ENCODE peak calls at places on chromosomes 12 and 14, in eight cellular contexts. T is sigmoid colon; Y is GM12892; N is stimulated activated naive B cell treated with anti-CD40 and anti-IgM and Interleukin-4, amounts not matched to agents 10 μg/mL and 1 μg/mL and 100 μg/mL, for 72 hours; K is substantia nigra; M is HEK293T; R is germinal center; U is progenitor cell of endocrine pancreas. E is an unnamed sample.
A peak's percentile ranks its signal among the peaks of the same experiment; 100 is the strongest.

GRCh38 chr12:123966596-123966995 is 6.0 kb downstream of the CCDC92 start:
- DNase-seq in T (no peak), Y (no peak), N (no peak), K (no peak), M (no peak), R (no peak), U (no peak), E (no peak)

GRCh38 chr12:53955036-53955775 is 503 bp downstream of the HOXC12 start:
- DNase-seq in T (no peak), Y (no peak), N (no peak), K (no peak), M (no peak), R (no peak), U (no peak), E (no peak)

GRCh38 chr14:59356298-59356697 is 108.9 kb downstream of the GPR135 start:
- DNase-seq in T (no peak), Y (no peak), N (no peak), K (no peak), M (no peak), R (peak; percentile 65), U (no peak), E (no peak)

GRCh38 chr12:121781751-121782615 is 11.5 kb downstream of the RHOF start:
- DNase-seq in T (no peak), Y (no peak), N (peak; percentile 87), K (no peak), M (no peak), R (peak; percentile 52), U (no peak), E (no peak)

GRCh38 chr14:98514016-98514415 is 758.0 kb downstream of the BCL11B start:
- DNase-seq in T (no peak), Y (no peak), N (no peak), K (no peak), M (no peak), R (no peak), U (no peak), E (no peak)

GRCh38 chr12:79658221-79658620 is 32.5 kb downstream of the PAWR start:
- DNase-seq in T (no peak), Y (no peak), N (no peak), K (no peak), M (no peak), R (no peak), U (no peak), E (no peak)

GRCh38 chr14:64201296-64201695 is 92.9 kb downstream of the ESR2 start:
- DNase-seq in T (no peak), Y (no peak), N (no peak), K (no peak), M (no peak), R (no peak), U (no peak), E (peak; percentile 75)

GRCh38 chr12:102955926-102956737 is 1.3 kb upstream of the ASCL1 start:
- DNase-seq in T (no peak), Y (no peak), N (no peak), K (no peak), M (no peak), R (no peak), U (no peak), E (no peak)

GRCh38 chr14:101492716-101493115 is 68.6 kb upstream of the DIO3 start:
- DNase-seq in T (peak; percentile 59), Y (no peak), N (no peak), K (no peak), M (no peak), R (no peak), U (no peak), E (peak; percentile 61)

GRCh38 chr12:118188690-118189371 is 52.9 kb downstream of the PEBP1 start:
- DNase-seq in T (peak; percentile 75), Y (no peak), N (no peak), K (peak; percentile 49), M (no peak), R (no peak), U (no peak), E (no peak)

GRCh38 chr12:22624573-22624907 is 431 bp upstream of the ETNK1 start:
- DNase-seq in T (no peak), Y (no peak), N (no peak), K (no peak), M (no peak), R (no peak), U (no peak), E (no peak)

GRCh38 chr12:76866146-76866545 is 12.7 kb downstream of the CSRP2 start:
- DNase-seq in T (no peak), Y (no peak), N (no peak), K (no peak), M (no peak), R (no peak), U (no peak), E (no peak)

GRCh38 chr12:31897791-31898503 is 61.3 kb upstream of the RESF1 start:
- DNase-seq in T (no peak), Y (no peak), N (peak; percentile 71), K (no peak), M (peak; percentile 31), R (peak; percentile 31), U (no peak), E (peak; percentile 65)

E was measured in upper lobe of right lung.